ENCODE peak calls at places on chromosomes 16 and 17, in seven cellular contexts. F, Y, R, G, I, U and X are unnamed samples.

GRCh38 chr16:19294156-19294649 is 8.7 kb downstream of the CLEC19A start:
- DNase-seq in F (peak; percentile 28), Y (peak; percentile 73), R (peak; percentile 60), G (no peak), I (peak; percentile 50), U (no peak), X (peak; percentile 76)

GRCh38 chr17:77439382-77440013 is 298.7 kb downstream of the SEC14L1 start:
- DNase-seq in F (no peak), Y (no peak), R (no peak), G (no peak), I (no peak), U (no peak), X (no peak)

GRCh38 chr17:27776882-27777624 is 23.3 kb downstream of the NOS2 start:
- DNase-seq in F (no peak), Y (no peak), R (no peak), G (no peak), I (no peak), U (no peak), X (no peak)

GRCh38 chr16:26005336-26005735 is 313.6 kb downstream of the HS3ST4 start:
- DNase-seq in F (no peak), Y (no peak), R (no peak), G (no peak), I (no peak), U (no peak), X (no peak)

GRCh38 chr16:54288592-54289241 is 2.1 kb upstream of the IRX3 start:
- DNase-seq in F (no peak), Y (no peak), R (no peak), G (no peak), I (no peak), U (no peak), X (no peak)

GRCh38 chr17:75188614-75189013 is 5.9 kb upstream of the SUMO2 start:
- DNase-seq in F (no peak), Y (no peak), R (no peak), G (no peak), I (no peak), U (no peak), X (no peak)

GRCh38 chr17:80643700-80644099 is 99.1 kb downstream of the RPTOR start:
- DNase-seq in F (no peak), Y (no peak), R (no peak), G (no peak), I (no peak), U (no peak), X (no peak)

GRCh38 chr17:39239640-39240314 is 14.0 kb upstream of the STAC2 start:
- DNase-seq in F (peak; percentile 46), Y (peak; percentile 65), R (no peak), G (no peak), I (peak; percentile 56), U (no peak), X (no peak)

GRCh38 chr16:715448-716249 is 731 bp downstream of the METRN start:
- DNase-seq in F (no peak), Y (no peak), R (no peak), G (no peak), I (no peak), U (no peak), X (no peak)
- TF ChIP-seq CTCF in F (no peak), Y (no peak), R (no peak), G (peak; percentile 14), I (no peak), U (no peak), X (no peak)

DNA sequence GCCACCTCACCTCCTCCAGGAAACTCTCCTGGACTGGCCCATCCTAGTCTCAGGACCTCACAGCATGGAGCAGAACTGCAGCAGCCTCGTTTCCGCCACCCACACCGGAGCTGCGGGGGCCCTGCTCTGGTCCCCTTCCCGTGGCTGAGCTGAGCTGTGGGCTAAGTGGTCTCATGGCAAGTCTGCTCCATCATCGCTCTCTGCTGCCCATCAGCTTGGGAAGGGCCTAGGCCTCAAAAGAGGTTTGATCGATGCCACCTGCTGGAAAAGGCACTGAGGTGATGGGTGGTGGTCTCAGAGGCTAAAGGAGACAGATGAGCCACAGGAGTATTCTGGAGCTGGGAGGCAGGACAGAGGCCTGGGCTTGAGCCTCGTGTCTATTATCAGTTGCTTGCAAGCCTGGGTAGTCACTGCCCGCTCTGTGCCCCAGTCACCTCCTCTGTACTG is 1.8 kb downstream of the ITGAE start:
- DNase-seq in F (no peak), Y (no peak), R (no peak), G (no peak), I (no peak), U (no peak), X (no peak)
- TF ChIP-seq CTCF in F (no peak), Y (no peak), R (no peak), G (no peak), I (no peak), U (no peak), X (no peak)

GRCh38 chr16:73565263-73565662 is 517.3 kb upstream of the ZFHX3 start:
- DNase-seq in F (no peak), Y (no peak), R (no peak), G (no peak), I (no peak), U (no peak), X (no peak)
- TF ChIP-seq CTCF in F (no peak), Y (peak; percentile 45), R (no peak), G (peak; percentile 55), I (no peak), U (no peak), X (no peak)

GRCh38 chr17:47821424-47822379 is at the start of gene OSBPL7:
- DNase-seq in F (peak; percentile 90), Y (peak; percentile 83), R (peak; percentile 84), G (peak; percentile 44), I (peak; percentile 83), U (peak; percentile 81), X (peak; percentile 91)
- TF ChIP-seq CTCF in F (no peak), Y (no peak), R (no peak), G (no peak), I (peak; percentile 3), U (no peak), X (no peak)

DNA sequence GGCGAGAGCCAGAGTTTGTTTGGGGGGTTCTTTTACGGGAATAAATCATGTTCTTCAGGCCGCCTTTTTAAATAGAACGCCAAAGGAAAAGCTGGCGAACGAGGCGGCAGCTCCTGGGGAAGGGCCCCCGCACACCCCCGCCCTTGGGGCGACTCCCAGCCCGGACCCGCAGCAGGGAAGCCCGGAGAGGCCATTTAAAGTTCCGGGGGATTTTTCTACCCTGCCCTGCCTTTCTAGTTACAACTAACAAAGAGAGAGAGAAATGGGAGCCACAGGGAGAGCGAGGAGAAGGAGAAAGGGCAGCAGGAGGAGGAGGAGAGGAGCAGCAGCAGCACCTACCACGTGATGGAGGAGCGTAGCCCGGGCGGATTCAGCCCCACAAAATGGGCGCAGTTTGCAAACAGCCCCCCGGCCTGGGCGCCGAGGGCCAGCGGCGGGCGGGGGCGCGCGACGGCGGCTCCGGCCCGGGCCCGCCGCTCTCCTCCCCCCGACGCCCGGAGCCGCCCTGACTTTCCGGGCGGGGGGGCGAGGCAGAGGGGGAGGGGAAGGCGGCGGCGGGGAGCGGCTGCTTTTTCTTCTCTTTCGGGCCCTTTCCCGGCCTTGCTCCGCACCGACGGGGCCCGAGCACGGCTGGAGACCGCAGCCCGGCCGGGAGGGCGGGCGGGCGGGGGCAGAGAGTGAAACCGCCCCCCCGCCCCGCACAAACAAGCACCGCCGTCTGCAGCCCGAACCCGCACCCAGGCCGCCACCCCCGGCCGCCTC is 564 bp downstream of the KANSL1 start:
- DNase-seq in F (peak; percentile 76), Y (peak; percentile 86), R (peak; percentile 81), G (peak; percentile 69), I (peak; percentile 74), U (peak; percentile 43), X (peak; percentile 62)
- TF ChIP-seq CTCF in F (no peak), Y (no peak), R (no peak), G (no peak), I (no peak), U (no peak), X (no peak)